ENCODE peak calls at places on chromosomes 3 and 15, in seven cellular contexts. T, Z, D, S, R, W and J are unnamed samples.

GRCh38 chr3:16423298-16423697 is 90.2 kb downstream of the RFTN1 start:
- DNase-seq in Z (no peak), T (no peak), R (no peak), S (no peak), D (no peak), W (peak; percentile 71), J (peak; percentile 20)

GRCh38 chr3:10357592-10358308 is 36.8 kb upstream of the SEC13 start:
- DNase-seq in Z (peak; percentile 94), D (no peak), R (peak; percentile 41), S (peak; percentile 10), W (no peak), T (no peak), J (no peak)

GRCh38 chr3:98994128-98994762 is 92.8 kb upstream of the DCBLD2 start:
- DNase-seq in S (no peak), T (peak; percentile 34), D (no peak), Z (peak; percentile 63), R (no peak), W (no peak), J (no peak)

GRCh38 chr3:33167716-33168339 is 50.8 kb downstream of the SUSD5 start:
- DNase-seq in R (no peak), Z (peak; percentile 51), S (no peak), T (no peak), D (no peak), W (no peak), J (no peak)

GRCh38 chr3:186901135-186901734 is 29.1 kb upstream of the ST6GAL1 start:
- DNase-seq in D (no peak), W (no peak), S (no peak), Z (no peak), T (no peak), R (no peak), J (no peak)

GRCh38 chr3:173913397-173913796 is 515.9 kb downstream of the NLGN1 start:
- DNase-seq in T (no peak), Z (peak; percentile 5), W (no peak), S (no peak), D (no peak), R (no peak), J (no peak)

GRCh38 chr3:52256622-52257021 is 11.1 kb downstream of the PPM1M start:
- DNase-seq in D (no peak), W (no peak), T (no peak), Z (no peak), S (no peak), R (no peak), J (no peak)

GRCh38 chr15:66846811-66847210 is 144.8 kb downstream of the SMAD6 start:
- DNase-seq in S (no peak), T (no peak), R (peak; percentile 15), D (no peak), W (no peak), Z (no peak), J (no peak)

GRCh38 chr3:48478631-48479555 is 25.1 kb downstream of the SHISA5 start:
- DNase-seq in R (no peak), W (no peak), S (no peak), T (peak; percentile 23), Z (no peak), D (no peak), J (no peak)

GRCh38 chr3:105647047-105647446 is 221.8 kb downstream of the CBLB start:
- DNase-seq in Z (peak; percentile 94), T (peak; percentile 39), D (peak; percentile 41), W (no peak), R (no peak), S (peak; percentile 18), J (no peak)

GRCh38 chr3:150238995-150239612 is 169.0 kb upstream of the TSC22D2 start:
- DNase-seq in W (peak; percentile 61), S (peak; percentile 38), Z (no peak), D (no peak), R (no peak), T (peak; percentile 25), J (peak; percentile 24)

GRCh38 chr3:76383781-76384180 is 598.4 kb upstream of the ZNF717 start:
- DNase-seq in W (no peak), D (no peak), Z (peak; percentile 37), T (no peak), S (no peak), R (no peak), J (no peak)

GRCh38 chr3:42562047-42562907 is 19.5 kb downstream of the SEC22C start:
- DNase-seq in R (no peak), Z (no peak), T (no peak), D (no peak), S (no peak), W (peak; percentile 65), J (peak; percentile 54)

GRCh38 chr3:190533511-190534282 is 19.8 kb downstream of the IL1RAP start:
- DNase-seq in D (peak; percentile 65), W (no peak), S (peak; percentile 59), Z (peak; percentile 89), R (peak; percentile 80), T (no peak), J (peak; percentile 82)

GRCh38 chr15:88603885-88604284 is 17.3 kb upstream of the AEN start:
- DNase-seq in T (no peak), R (no peak), S (no peak), Z (no peak), D (no peak), W (no peak), J (no peak)

GRCh38 chr3:40336101-40336500 is 26.6 kb downstream of the EIF1B start:
- DNase-seq in D (no peak), R (no peak), T (no peak), W (no peak), Z (no peak), S (no peak), J (no peak)

DNA sequence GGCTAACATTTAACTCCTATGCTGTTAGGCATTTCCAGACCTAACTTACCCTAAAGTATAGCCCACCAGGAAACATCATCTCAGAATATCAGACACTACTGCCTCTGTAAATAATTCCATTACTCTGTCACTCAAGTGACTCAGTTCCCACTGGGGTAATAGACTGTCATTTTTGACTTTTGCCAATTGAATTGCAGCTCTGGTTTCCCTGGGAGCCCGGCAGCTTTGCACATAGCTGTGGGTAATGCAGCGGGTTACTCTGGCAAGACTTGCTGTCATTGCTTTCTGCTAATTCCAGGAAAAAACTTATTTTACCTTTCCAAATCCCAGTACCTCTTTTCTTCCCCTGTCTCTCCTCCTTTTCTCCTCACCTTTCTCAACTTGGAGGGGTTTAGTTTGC is 12.5 kb upstream of the NRROS start:
- DNase-seq in T (no peak), R (no peak), W (no peak), S (no peak), D (no peak), Z (no peak), J (no peak)
- H3K4me3 ChIP-seq in T (no peak overlapping the region), R (no peak overlapping the region), W (no peak overlapping the region), S (no peak overlapping the region), D (no peak overlapping the region), Z (no peak overlapping the region), J (no peak overlapping the region)

GRCh38 chr15:94844188-94844532 is 612.8 kb downstream of the MCTP2 start:
- DNase-seq in S (no peak), T (peak; percentile 19), R (no peak), Z (no peak), W (no peak), D (no peak), J (no peak)

GRCh38 chr15:94843060-94843459 is 611.7 kb downstream of the MCTP2 start:
- DNase-seq in R (no peak), D (no peak), Z (no peak), S (no peak), W (no peak), T (no peak), J (no peak)

GRCh38 chr15:94844533-94845390 is 613.4 kb downstream of the MCTP2 start:
- DNase-seq in D (peak; percentile 66), T (peak; percentile 96), W (peak; percentile 11), S (peak; percentile 83), R (peak; percentile 74), Z (peak; percentile 43), J (peak; percentile 12)

GRCh38 chr15:94847325-94847724 is 616.0 kb downstream of the MCTP2 start:
- DNase-seq in R (no peak), T (no peak), S (no peak), W (no peak), D (no peak), Z (no peak), J (no peak)

DNA sequence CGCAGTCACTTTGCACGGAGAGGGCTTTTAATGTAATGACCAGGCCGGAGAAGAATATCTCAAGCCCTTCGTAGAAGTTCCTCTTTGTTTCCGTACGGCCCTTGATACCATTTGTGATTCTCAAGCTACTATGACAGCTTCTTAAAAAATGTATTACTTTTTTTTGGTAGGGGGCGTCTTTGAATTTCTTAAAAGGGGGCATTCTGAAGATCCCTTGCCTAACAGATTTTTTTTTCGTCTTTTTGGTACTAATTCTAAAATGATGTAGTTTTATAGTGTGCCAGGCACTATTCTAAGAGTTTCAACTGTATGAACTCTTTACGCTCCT is 614.0 kb downstream of the MCTP2 start:
- DNase-seq in Z (no peak), D (no peak), S (no peak), R (no peak), T (no peak), W (no peak), J (no peak)
- H3K4me3 ChIP-seq in Z (no peak overlapping the region), D (peak overlapping the region; percentile 27), S (no peak overlapping the region), R (peak overlapping the region; percentile 49), T (peak overlapping the region; percentile 52), W (no peak overlapping the region), J (peak overlapping the region; percentile 29)

DNA sequence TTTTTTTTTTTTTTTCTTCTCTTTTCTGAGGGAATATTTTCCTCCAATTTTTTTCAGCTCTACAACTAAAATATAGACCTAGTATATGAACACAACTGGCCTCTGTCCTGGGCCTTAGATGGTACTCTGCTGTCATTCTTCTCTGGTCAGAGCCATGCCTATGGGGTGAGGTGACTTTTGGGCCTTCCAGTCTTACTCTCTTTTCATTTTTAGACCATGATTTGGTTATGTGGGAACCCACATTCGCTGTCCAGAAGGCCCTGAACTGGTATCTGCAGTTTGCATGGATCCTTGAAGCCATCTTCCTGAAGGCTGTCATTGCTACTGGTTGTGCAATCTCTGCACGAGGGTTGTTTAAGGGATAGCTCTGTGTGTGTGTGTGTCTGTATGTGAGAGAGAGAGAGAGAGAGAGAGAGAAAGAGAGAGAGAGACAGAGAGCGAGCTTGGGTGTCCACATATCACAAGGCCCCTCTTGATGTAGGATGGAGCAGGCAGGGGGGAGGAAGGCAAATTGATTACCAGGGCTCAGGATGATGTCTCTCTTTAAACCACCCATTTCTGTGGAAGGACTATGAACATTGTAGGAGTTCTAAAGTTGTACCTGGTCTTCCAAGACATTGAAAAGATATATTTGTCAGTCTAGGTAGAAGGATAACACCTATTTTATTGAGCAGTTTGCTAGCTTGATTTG is 6.9 kb downstream of the TGFBR2 start:
- DNase-seq in W (no peak), R (no peak), Z (peak; percentile 79), D (no peak), T (no peak), S (peak; percentile 34), J (no peak)
- H3K4me3 ChIP-seq in W (no peak overlapping the region), R (no peak overlapping the region), Z (peak overlapping the region; percentile 53), D (no peak overlapping the region), T (peak overlapping the region; percentile 96), S (no peak overlapping the region), J (no peak overlapping the region)

GRCh38 chr15:37095993-37096877 is 4.1 kb downstream of the MEIS2 start:
- DNase-seq in Z (peak; percentile 58), S (no peak), D (no peak), W (no peak), T (no peak), R (no peak), J (no peak)

GRCh38 chr15:37095197-37095992 is 5.0 kb downstream of the MEIS2 start:
- DNase-seq in R (no peak), Z (peak; percentile 56), T (no peak), D (no peak), W (no peak), S (no peak), J (no peak)

GRCh38 chr15:37094542-37095196 is 5.7 kb downstream of the MEIS2 start:
- DNase-seq in Z (peak; percentile 69), R (no peak), T (no peak), S (no peak), D (no peak), W (no peak), J (no peak)

GRCh38 chr15:37090543-37091175 is 9.7 kb downstream of the MEIS2 start:
- DNase-seq in S (no peak), R (no peak), Z (no peak), W (no peak), D (no peak), T (no peak), J (no peak)

GRCh38 chr15:37093480-37094410 is 6.6 kb downstream of the MEIS2 start:
- DNase-seq in R (no peak), W (no peak), D (no peak), S (no peak), Z (peak; percentile 84), T (no peak), J (no peak)
- H3K4me3 ChIP-seq in R (no peak overlapping the region), W (no peak overlapping the region), D (no peak overlapping the region), S (no peak overlapping the region), Z (peak overlapping the region; percentile 57), T (no peak overlapping the region), J (peak overlapping the region; percentile 65)